ENCODE peak calls at places on chromosomes 2 and 18, in five cellular contexts. One of them, this sample, is unnamed.

GRCh38 chr2:233247744-233248143 is 3.7 kb upstream of the ATG16L1 start:
- DNase-seq in bronchial epithelial cell: peak; percentile 100
- DNase-seq in H7: no peak
- DNase-seq in adrenal gland: no peak
- DNase-seq in HFF-Myc: peak; percentile 19
- DNase-seq in this sample: no peak

GRCh38 chr2:96087130-96087529 is 29.2 kb downstream of the ADRA2B start:
- DNase-seq in bronchial epithelial cell: no peak
- DNase-seq in H7: no peak
- DNase-seq in adrenal gland: no peak
- DNase-seq in HFF-Myc: no peak
- DNase-seq in this sample: no peak

GRCh38 chr2:241048149-241048948 is 49.9 kb downstream of the SNED1 start:
- DNase-seq in bronchial epithelial cell: no peak
- DNase-seq in H7: no peak
- DNase-seq in adrenal gland: no peak
- DNase-seq in HFF-Myc: no peak
- DNase-seq in this sample: no peak

GRCh38 chr18:11566236-11566965 is 43.0 kb upstream of the SLC35G4 start:
- DNase-seq in bronchial epithelial cell: no peak
- DNase-seq in H7: no peak
- DNase-seq in adrenal gland: no peak
- DNase-seq in HFF-Myc: no peak
- DNase-seq in this sample: no peak

GRCh38 chr2:134623796-134624195 is 95.0 kb downstream of the TMEM163 start:
- DNase-seq in bronchial epithelial cell: no peak
- DNase-seq in H7: no peak
- DNase-seq in adrenal gland: no peak
- DNase-seq in HFF-Myc: no peak
- DNase-seq in this sample: no peak

GRCh38 chr18:68735498-68736343 is 20.8 kb upstream of the TMX3 start:
- DNase-seq in bronchial epithelial cell: peak; percentile 54
- DNase-seq in H7: peak; percentile 30
- DNase-seq in adrenal gland: no peak
- DNase-seq in HFF-Myc: peak; percentile 60
- DNase-seq in this sample: no peak

GRCh38 chr2:12076810-12077209 is 330.4 kb downstream of the LPIN1 start:
- DNase-seq in bronchial epithelial cell: no peak
- DNase-seq in H7: no peak
- DNase-seq in adrenal gland: no peak
- DNase-seq in HFF-Myc: no peak
- DNase-seq in this sample: no peak

GRCh38 chr2:70991742-70992141 is 2.9 kb downstream of the TEX261 start:
- DNase-seq in bronchial epithelial cell: no peak
- DNase-seq in H7: peak; percentile 3
- DNase-seq in adrenal gland: no peak
- DNase-seq in HFF-Myc: no peak
- DNase-seq in this sample: peak; percentile 6

GRCh38 chr2:39390126-39390692 is 46.9 kb downstream of the MAP4K3 start:
- DNase-seq in bronchial epithelial cell: no peak
- DNase-seq in H7: no peak
- DNase-seq in adrenal gland: no peak
- DNase-seq in HFF-Myc: no peak
- DNase-seq in this sample: no peak

GRCh38 chr2:199946196-199946595 is 9.1 kb downstream of the TYW5 start:
- DNase-seq in bronchial epithelial cell: no peak
- DNase-seq in H7: no peak
- DNase-seq in adrenal gland: no peak
- DNase-seq in HFF-Myc: no peak
- DNase-seq in this sample: no peak

GRCh38 chr2:138356178-138356577 is 145.4 kb upstream of the SPOPL start:
- DNase-seq in bronchial epithelial cell: peak; percentile 57
- DNase-seq in H7: no peak
- DNase-seq in adrenal gland: peak; percentile 32
- DNase-seq in HFF-Myc: peak; percentile 4
- DNase-seq in this sample: no peak

GRCh38 chr2:120991401-120991800 is 255.7 kb downstream of the GLI2 start:
- DNase-seq in bronchial epithelial cell: no peak
- DNase-seq in H7: no peak
- DNase-seq in adrenal gland: no peak
- DNase-seq in HFF-Myc: no peak
- DNase-seq in this sample: peak; percentile 2

GRCh38 chr2:6773007-6773693 is 92.6 kb downstream of the CMPK2 start:
- DNase-seq in bronchial epithelial cell: no peak
- DNase-seq in H7: peak; percentile 93
- DNase-seq in adrenal gland: peak; percentile 63
- DNase-seq in HFF-Myc: no peak
- DNase-seq in this sample: no peak

GRCh38 chr2:208359632-208359986 is 47.0 kb upstream of the PTH2R start:
- DNase-seq in bronchial epithelial cell: no peak
- DNase-seq in H7: peak; percentile 68
- DNase-seq in adrenal gland: no peak
- DNase-seq in HFF-Myc: no peak
- DNase-seq in this sample: peak; percentile 62

GRCh38 chr2:208360259-208361076 is 46.1 kb upstream of the PTH2R start:
- DNase-seq in bronchial epithelial cell: no peak
- DNase-seq in H7: peak; percentile 34
- DNase-seq in adrenal gland: no peak
- DNase-seq in HFF-Myc: no peak
- DNase-seq in this sample: no peak

GRCh38 chr2:208361077-208361441 is 45.5 kb upstream of the PTH2R start:
- DNase-seq in bronchial epithelial cell: no peak
- DNase-seq in H7: peak; percentile 17
- DNase-seq in adrenal gland: no peak
- DNase-seq in HFF-Myc: no peak
- DNase-seq in this sample: no peak

GRCh38 chr2:208356846-208357574 is 49.6 kb upstream of the PTH2R start:
- DNase-seq in bronchial epithelial cell: no peak
- DNase-seq in H7: peak; percentile 23
- DNase-seq in adrenal gland: no peak
- DNase-seq in HFF-Myc: no peak
- DNase-seq in this sample: no peak

DNA sequence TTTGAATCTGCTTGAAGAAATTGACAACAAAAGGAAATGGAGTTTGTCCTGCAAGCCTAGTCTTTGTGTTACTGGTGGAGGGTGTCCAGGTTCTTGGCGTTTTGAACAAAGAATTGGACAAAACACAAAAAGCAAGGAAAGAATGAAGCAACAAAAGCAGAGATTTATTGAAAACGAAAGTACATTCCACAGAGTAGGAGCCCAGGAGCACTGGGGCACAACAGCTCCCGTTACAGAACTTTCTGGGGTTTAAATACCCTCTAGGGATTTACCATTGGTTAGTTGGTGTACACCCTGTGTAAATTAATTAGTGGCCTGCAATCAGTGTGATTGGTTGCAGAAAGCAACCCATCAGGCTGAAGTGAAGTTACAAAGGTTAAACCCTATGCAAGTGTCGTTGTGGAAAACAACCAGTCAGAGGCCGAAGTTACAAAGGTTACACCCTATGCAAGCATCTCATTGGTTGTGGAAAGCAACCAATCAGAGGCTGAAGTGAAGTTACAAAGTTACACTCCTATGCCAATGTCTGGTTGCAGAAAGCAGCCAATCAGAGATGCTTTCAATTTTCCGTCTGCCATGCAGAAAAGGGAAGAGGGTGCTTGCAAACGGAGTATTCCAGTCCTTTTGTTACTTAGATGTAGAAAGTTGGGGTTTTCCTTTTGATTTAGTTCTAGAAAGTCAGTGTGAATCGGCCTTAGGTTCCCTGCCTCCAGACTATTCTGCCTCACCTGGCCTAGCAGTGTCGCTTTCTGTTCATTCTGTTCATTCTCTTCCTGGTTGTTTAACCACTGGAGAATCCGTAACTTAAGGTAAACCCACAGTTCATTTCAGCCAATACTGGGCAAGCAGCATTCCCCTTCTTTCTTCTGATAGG is 47.6 kb upstream of the PTH2R start:
- DNase-seq in bronchial epithelial cell: no peak
- DNase-seq in H7: no peak
- DNase-seq in adrenal gland: no peak
- DNase-seq in HFF-Myc: no peak
- DNase-seq in this sample: no peak
- H3K4me3 ChIP-seq in bronchial epithelial cell: no peak overlapping the region
- H3K4me3 ChIP-seq in H7: no peak overlapping the region
- H3K4me3 ChIP-seq in adrenal gland: no peak overlapping the region
- H3K4me3 ChIP-seq in HFF-Myc: no peak overlapping the region
- H3K4me3 ChIP-seq in this sample: no peak overlapping the region

GRCh38 chr2:100321181-100321880 is 970 bp downstream of the LONRF2 start:
- DNase-seq in bronchial epithelial cell: peak; percentile 10
- DNase-seq in H7: peak; percentile 86
- DNase-seq in adrenal gland: peak; percentile 54
- DNase-seq in HFF-Myc: no peak
- DNase-seq in this sample: peak; percentile 52

GRCh38 chr2:100327742-100328141 is 5.4 kb upstream of the LONRF2 start:
- DNase-seq in bronchial epithelial cell: no peak
- DNase-seq in H7: no peak
- DNase-seq in adrenal gland: no peak
- DNase-seq in HFF-Myc: no peak
- DNase-seq in this sample: no peak

GRCh38 chr2:100317634-100318033 is 4.7 kb downstream of the LONRF2 start:
- DNase-seq in bronchial epithelial cell: no peak
- DNase-seq in H7: no peak
- DNase-seq in adrenal gland: no peak
- DNase-seq in HFF-Myc: no peak
- DNase-seq in this sample: no peak

GRCh38 chr2:100320547-100321180 is 1.6 kb downstream of the LONRF2 start:
- DNase-seq in bronchial epithelial cell: no peak
- DNase-seq in H7: peak; percentile 25
- DNase-seq in adrenal gland: peak; percentile 54
- DNase-seq in HFF-Myc: no peak
- DNase-seq in this sample: no peak

DNA sequence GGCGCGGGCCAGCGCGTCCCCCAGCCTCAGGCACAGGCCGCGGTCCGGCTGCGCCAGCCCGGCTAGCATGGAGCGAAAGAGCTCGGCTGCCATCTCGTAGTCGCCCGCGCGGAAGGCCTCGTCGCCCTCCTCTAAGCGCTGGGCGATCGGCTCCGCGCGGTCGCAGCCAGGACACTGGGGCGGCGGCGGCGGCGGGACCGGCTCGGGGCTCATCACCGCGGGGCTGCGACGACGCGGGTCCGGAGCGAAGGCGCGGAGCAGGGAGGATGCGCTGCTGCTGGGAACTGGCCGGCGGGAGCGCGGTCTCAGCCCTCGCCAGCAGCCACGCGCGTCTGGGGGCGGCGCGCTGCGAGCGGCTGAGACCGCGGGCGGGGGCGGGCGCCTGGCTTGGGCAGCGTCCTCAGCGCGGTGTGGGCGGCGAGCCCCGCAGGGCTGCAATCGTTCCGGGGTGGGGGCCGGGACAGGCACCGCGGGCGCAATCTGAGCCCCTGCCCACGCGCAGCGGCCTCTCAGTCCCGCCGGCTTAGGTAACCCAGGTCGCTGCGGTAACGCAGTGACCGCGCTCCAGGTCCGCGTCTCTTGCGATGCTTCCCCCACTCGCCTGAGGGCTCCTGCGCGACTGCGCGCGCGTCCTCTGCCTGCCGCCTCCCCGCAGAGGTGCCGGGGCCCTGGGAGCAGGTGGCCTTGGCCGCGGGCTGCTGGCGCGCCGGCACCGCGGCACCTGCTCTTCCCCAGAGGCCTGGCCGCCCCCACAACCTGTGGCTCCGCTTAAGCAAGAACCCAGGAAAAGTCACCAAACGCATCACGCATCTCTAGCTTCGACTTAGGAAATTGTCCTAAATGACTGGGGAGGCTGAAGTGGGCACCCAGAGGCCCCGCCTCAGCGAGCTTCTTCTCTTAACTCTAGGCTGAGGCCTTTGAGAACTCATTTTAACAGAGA is at the start of gene LONRF2:
- DNase-seq in bronchial epithelial cell: no peak
- DNase-seq in H7: peak; percentile 79
- DNase-seq in adrenal gland: peak; percentile 76
- DNase-seq in HFF-Myc: no peak
- DNase-seq in this sample: peak; percentile 75
- H3K4me3 ChIP-seq in bronchial epithelial cell: peak within 1 kb of the TSS; percentile 20
- H3K4me3 ChIP-seq in H7: peak within 1 kb of the TSS; percentile 45
- H3K4me3 ChIP-seq in adrenal gland: peak within 1 kb of the TSS; percentile 45
- H3K4me3 ChIP-seq in HFF-Myc: peak within 1 kb of the TSS; percentile 45
- H3K4me3 ChIP-seq in this sample: peak within 1 kb of the TSS; percentile 40

DNA sequence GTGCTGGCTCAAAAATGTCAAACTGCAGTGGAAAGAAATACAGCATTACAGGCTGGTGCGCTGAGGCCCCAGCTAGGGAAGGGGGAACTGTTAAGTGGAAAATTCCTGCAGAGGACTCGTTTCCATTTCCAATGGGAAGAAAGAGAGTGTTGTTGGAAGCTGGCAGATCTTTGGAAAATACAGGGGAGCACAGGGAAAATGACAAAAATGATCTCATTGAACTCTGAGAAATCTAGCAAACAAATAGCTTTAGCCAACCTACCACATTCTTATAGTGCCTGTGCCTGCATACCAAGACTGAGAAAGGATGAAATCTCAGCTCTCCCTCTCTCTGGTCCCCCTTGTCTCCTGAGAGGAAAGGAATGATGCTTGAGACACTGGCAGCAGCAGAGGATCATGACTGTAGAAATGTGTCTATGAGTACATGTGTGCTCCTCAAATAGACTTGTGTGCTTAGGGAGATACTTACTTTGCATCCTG is 632.5 kb downstream of the NYAP2 start:
- DNase-seq in bronchial epithelial cell: no peak
- DNase-seq in H7: peak; percentile 6
- DNase-seq in adrenal gland: no peak
- DNase-seq in HFF-Myc: no peak
- DNase-seq in this sample: no peak
- H3K4me3 ChIP-seq in bronchial epithelial cell: peak overlapping the region; percentile 45
- H3K4me3 ChIP-seq in H7: no peak overlapping the region
- H3K4me3 ChIP-seq in adrenal gland: no peak overlapping the region
- H3K4me3 ChIP-seq in HFF-Myc: no peak overlapping the region
- H3K4me3 ChIP-seq in this sample: no peak overlapping the region

DNA sequence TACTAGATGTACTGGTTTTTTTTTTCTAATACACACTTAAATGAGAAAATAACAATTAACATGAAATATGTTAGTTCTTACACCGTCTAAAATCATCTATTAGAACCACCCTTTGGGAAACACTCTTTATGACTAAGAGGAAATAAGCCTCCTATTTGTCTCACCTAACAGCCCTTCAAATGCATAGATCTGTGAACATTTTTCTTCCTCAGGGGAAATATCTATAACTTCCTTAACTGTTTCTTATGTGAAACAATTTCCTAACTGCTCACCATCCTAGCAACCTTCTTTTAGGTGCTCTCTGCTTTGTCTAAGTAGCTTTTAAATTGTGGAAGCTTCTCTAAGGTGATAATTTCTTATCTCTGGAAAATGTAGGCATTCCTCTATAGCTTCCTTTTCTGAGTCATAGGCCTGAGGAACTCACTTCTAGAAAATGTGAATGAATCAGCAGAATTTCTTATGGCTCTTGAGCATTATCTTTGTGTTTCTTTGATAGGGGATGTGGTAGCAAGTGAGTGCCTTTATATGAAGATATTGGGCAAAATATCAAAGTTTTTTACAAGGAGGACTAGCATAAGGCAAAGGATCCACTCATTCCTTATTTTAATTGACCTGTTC is 56.2 kb downstream of the CNTNAP5 start:
- DNase-seq in bronchial epithelial cell: peak; percentile 81
- DNase-seq in H7: no peak
- DNase-seq in adrenal gland: no peak
- DNase-seq in HFF-Myc: no peak
- DNase-seq in this sample: no peak
- H3K4me3 ChIP-seq in bronchial epithelial cell: no peak overlapping the region
- H3K4me3 ChIP-seq in H7: no peak overlapping the region
- H3K4me3 ChIP-seq in adrenal gland: no peak overlapping the region
- H3K4me3 ChIP-seq in HFF-Myc: no peak overlapping the region
- H3K4me3 ChIP-seq in this sample: no peak overlapping the region

GRCh38 chr2:139746901-139747300 is 966.7 kb upstream of the NXPH2 start:
- DNase-seq in bronchial epithelial cell: no peak
- DNase-seq in H7: no peak
- DNase-seq in adrenal gland: no peak
- DNase-seq in HFF-Myc: no peak
- DNase-seq in this sample: no peak
- H3K4me3 ChIP-seq in bronchial epithelial cell: no peak overlapping the region
- H3K4me3 ChIP-seq in H7: no peak overlapping the region
- H3K4me3 ChIP-seq in adrenal gland: no peak overlapping the region
- H3K4me3 ChIP-seq in HFF-Myc: no peak overlapping the region
- H3K4me3 ChIP-seq in this sample: no peak overlapping the region

This sample was measured in uterus.